ENCODE peak calls at places on chromosomes 6 and 20, in four cellular contexts. T is HEK293T, Y is GM12878, Q is HepG2. C is an unnamed sample.

GRCh38 chr20:61126369-61127195 is 125.5 kb upstream of the CDH4 start:
- DNase-seq in Q (no peak), T (no peak), Y (no peak), C (no peak)

GRCh38 chr6:98875375-98875774 is 41.0 kb downstream of the POU3F2 start:
- DNase-seq in Q (no peak), T (no peak), Y (no peak), C (no peak)

GRCh38 chr6:139409026-139409425 is 34.6 kb upstream of the CITED2 start:
- DNase-seq in Q (no peak), Y (no peak), T (no peak), C (no peak)

GRCh38 chr20:46406986-46407670 is 713 bp upstream of the ELMO2 start:
- DNase-seq in Y (peak; percentile 42), T (no peak), Q (peak; percentile 47), C (no peak)

GRCh38 chr20:14948416-14948815 is 611.0 kb upstream of the FLRT3 start:
- DNase-seq in T (no peak), Q (peak; percentile 34), Y (no peak), C (no peak)

GRCh38 chr6:42394151-42394550 is 57.6 kb downstream of the TRERF1 start:
- DNase-seq in T (no peak), Q (no peak), Y (no peak), C (no peak)

GRCh38 chr20:18031050-18031449 is 26.7 kb downstream of the OVOL2 start:
- DNase-seq in T (no peak), Y (no peak), Q (peak; percentile 37), C (no peak)

GRCh38 chr6:41181566-41181965 is 18.6 kb upstream of the TREM2 start:
- DNase-seq in T (no peak), Q (no peak), Y (no peak), C (no peak)

GRCh38 chr20:47126374-47126705 is 230.2 kb downstream of the ZMYND8 start:
- DNase-seq in T (no peak), Y (no peak), Q (no peak), C (no peak)

GRCh38 chr6:111478064-111478476 is 4.9 kb downstream of the REV3L start:
- DNase-seq in Q (peak; percentile 28), T (no peak), Y (no peak), C (no peak)

GRCh38 chr20:46202758-46203509 is 84.8 kb downstream of the CD40 start:
- DNase-seq in T (no peak), Y (no peak), Q (no peak), C (no peak)

GRCh38 chr6:21199246-21199645 is 394.3 kb upstream of the SOX4 start:
- DNase-seq in Q (no peak), T (no peak), Y (no peak), C (no peak)

GRCh38 chr6:14984454-14984853 is 261.4 kb upstream of the JARID2 start:
- DNase-seq in Y (no peak), Q (peak; percentile 36), T (peak; percentile 44), C (no peak)

GRCh38 chr20:59051666-59052065 is 9.1 kb upstream of the PRELID3B start:
- DNase-seq in Q (no peak), Y (no peak), T (no peak), C (no peak)

GRCh38 chr6:153167907-153168306 is 36.8 kb upstream of the RGS17 start:
- DNase-seq in Y (no peak), T (no peak), Q (no peak), C (no peak)

GRCh38 chr6:118894425-118895240 is 681 bp downstream of the ASF1A start:
- DNase-seq in Q (peak; percentile 10), T (peak; percentile 62), Y (no peak), C (peak; percentile 65)

GRCh38 chr6:113879186-113880096 is 22.3 kb downstream of the MARCKS start:
- DNase-seq in Y (peak; percentile 47), Q (peak; percentile 67), T (peak; percentile 74), C (peak; percentile 56)

GRCh38 chr6:84546427-84546914 is 217.9 kb downstream of the TBX18 start:
- DNase-seq in Q (no peak), T (no peak), Y (peak; percentile 52), C (no peak)

GRCh38 chr6:37818536-37819176 is 871 bp upstream of the ZFAND3 start:
- DNase-seq in Q (peak; percentile 96), T (peak; percentile 95), Y (no peak), C (peak; percentile 98)

GRCh38 chr6:120211955-120212792 is 862.6 kb upstream of the MAN1A1 start:
- DNase-seq in T (no peak), Y (no peak), Q (peak; percentile 64), C (no peak)

GRCh38 chr20:2238601-2239000 is 57.2 kb upstream of the TGM3 start:
- DNase-seq in Q (no peak), Y (no peak), T (no peak), C (no peak)

GRCh38 chr20:24253321-24253720 is 216.1 kb upstream of the SYNDIG1 start:
- DNase-seq in Y (no peak), T (no peak), Q (no peak), C (no peak)

GRCh38 chr20:6828794-6829423 is 61.4 kb downstream of the BMP2 start:
- DNase-seq in Y (peak; percentile 30), T (peak; percentile 56), Q (peak; percentile 74), C (peak; percentile 23)

GRCh38 chr20:37522258-37523011 is 1.4 kb downstream of the NNAT start:
- DNase-seq in Q (no peak), T (no peak), Y (no peak), C (no peak)

GRCh38 chr20:38117635-38118034 is 47.4 kb downstream of the TGM2 start:
- DNase-seq in Q (peak; percentile 70), T (no peak), Y (no peak), C (no peak)

GRCh38 chr6:30740993-30741784 is 1.3 kb downstream of the FLOT1 start:
- DNase-seq in Q (no peak), Y (no peak), T (no peak), C (no peak)

GRCh38 chr20:61964675-61965605 is 100.7 kb downstream of the TAF4 start:
- DNase-seq in Q (no peak), T (no peak), Y (no peak), C (no peak)

GRCh38 chr6:34146021-34146782 is at the start of gene GRM4:
- DNase-seq in T (no peak), Q (no peak), Y (no peak), C (no peak)

DNA sequence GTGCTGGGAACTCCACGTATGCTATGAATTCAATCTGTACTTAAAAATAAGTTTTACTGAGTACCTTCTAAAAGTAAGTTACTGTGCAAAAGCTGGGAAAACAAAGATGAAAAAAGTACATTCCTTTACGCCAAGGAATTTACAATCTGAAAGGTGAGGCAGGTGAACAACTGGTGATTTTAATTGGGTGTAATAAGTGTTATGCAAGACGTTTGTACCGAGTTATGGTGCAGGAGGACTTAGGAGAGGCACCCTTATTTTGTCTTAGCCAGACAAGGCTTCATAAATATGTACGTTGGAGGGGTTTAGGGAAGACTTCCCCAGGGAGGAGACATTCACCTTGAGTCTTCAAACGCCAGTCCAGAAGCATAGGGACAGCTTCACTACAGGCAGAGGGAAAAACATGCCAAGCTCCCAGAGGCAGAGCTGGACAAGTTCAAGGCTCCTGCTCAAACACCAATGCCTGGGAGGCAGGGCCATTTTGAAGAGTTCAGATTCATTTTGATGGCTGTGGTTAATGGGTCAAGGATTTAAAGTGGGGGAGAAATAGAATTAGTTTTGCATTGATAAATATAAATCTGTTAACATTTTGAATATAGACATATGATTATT is 13.7 kb upstream of the EDN1 start:
- DNase-seq in T (no peak), Y (no peak), Q (no peak), C (no peak)
- TF ChIP-seq TARDBP in T (no peak), Y (no peak), Q (no peak), C (no peak)

DNA sequence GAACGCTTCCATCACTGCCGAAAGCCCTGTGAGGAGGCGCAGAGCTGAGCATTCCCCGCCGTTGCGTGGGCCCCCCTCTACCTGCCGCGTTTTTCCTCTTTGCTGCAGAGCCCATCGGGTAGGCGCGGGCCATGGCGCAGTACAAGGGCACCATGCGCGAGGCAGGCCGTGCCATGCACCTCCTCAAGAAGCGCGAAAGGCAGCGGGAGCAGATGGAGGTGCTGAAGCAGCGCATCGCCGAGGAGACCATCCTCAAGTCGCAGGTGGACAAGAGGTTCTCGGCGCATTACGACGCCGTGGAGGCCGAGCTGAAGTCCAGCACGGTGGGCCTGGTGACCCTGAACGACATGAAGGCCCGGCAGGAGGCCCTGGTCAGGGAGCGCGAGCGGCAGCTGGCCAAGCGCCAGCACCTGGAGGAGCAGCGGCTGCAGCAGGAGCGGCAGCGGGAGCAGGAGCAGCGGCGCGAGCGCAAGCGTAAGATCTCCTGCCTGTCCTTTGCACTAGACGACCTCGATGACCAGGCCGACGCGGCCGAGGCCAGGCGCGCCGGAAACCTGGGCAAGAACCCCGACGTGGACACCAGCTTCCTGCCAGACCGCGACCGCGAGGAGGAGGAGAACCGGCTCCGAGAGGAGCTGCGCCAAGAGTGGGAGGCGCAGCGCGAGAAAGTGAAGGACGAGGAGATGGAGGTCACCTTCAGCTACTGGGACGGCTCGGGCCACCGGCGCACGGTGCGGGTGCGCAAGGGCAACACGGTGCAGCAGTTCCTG is 693 bp downstream of the FAM50B start:
- DNase-seq in T (no peak), Q (no peak), Y (no peak), C (no peak)
- TF ChIP-seq TARDBP in T (no peak), Q (no peak), Y (no peak), C (no peak)

GRCh38 chr20:19975901-19976300 is 41.3 kb upstream of the NAA20 start:
- DNase-seq in Q (no peak), T (no peak), Y (no peak), C (no peak)

GRCh38 chr20:19975436-19975799 is 41.7 kb upstream of the NAA20 start:
- DNase-seq in Q (no peak), Y (no peak), T (no peak), C (no peak)

GRCh38 chr20:19976595-19977372 is 40.4 kb upstream of the NAA20 start:
- DNase-seq in Q (peak; percentile 90), T (no peak), Y (no peak), C (no peak)

GRCh38 chr20:19974621-19975435 is 42.3 kb upstream of the NAA20 start:
- DNase-seq in Q (no peak), T (no peak), Y (no peak), C (no peak)

GRCh38 chr20:19973920-19974620 is 43.1 kb upstream of the NAA20 start:
- DNase-seq in T (no peak), Q (no peak), Y (no peak), C (no peak)
- TF ChIP-seq TARDBP in T (no peak), Q (no peak), Y (no peak), C (no peak)

GRCh38 chr6:7267521-7268091 is 45.4 kb downstream of the SSR1 start:
- DNase-seq in Q (peak; percentile 52), Y (no peak), T (no peak), C (no peak)
- TF ChIP-seq TARDBP in Q (no peak), Y (no peak), T (no peak), C (no peak)